ENCODE peak calls at places on chromosomes 16 and 17, in ten cellular contexts. One of them, this sample, is unnamed.

GRCh38 chr16:24883714-24884151 is 38.0 kb downstream of the SLC5A11 start:
- DNase-seq in A549: no peak
- DNase-seq in EL: no peak
- DNase-seq in stimulated activated CD8-positive, alpha-beta memory T cell treated with anti-CD3 and anti-CD28 coated beads, Interleukin-4, amount 100 ng/mL, for 24 hours: no peak
- DNase-seq in fibroblast of lung: no peak
- DNase-seq in HS-5: no peak
- DNase-seq in HT-29: no peak
- DNase-seq in mammary epithelial cell: no peak
- DNase-seq in PC-3: no peak
- DNase-seq in activated T-cell treated with anti-CD3 and anti-CD28 coated beads, Interleukin-2, amount 50 U/mL, for 72 hours: no peak
- DNase-seq in this sample: no peak

GRCh38 chr17:14827394-14827793 is 437.7 kb downstream of the PMP22 start:
- DNase-seq in A549: no peak
- DNase-seq in EL: no peak
- DNase-seq in stimulated activated CD8-positive, alpha-beta memory T cell treated with anti-CD3 and anti-CD28 coated beads, Interleukin-4, amount 100 ng/mL, for 24 hours: no peak
- DNase-seq in fibroblast of lung: no peak
- DNase-seq in HS-5: no peak
- DNase-seq in HT-29: no peak
- DNase-seq in mammary epithelial cell: no peak
- DNase-seq in PC-3: no peak
- DNase-seq in activated T-cell treated with anti-CD3 and anti-CD28 coated beads, Interleukin-2, amount 50 U/mL, for 72 hours: no peak
- DNase-seq in this sample: no peak

GRCh38 chr16:77449208-77449607 is 14.4 kb upstream of the ADAMTS18 start:
- DNase-seq in A549: no peak
- DNase-seq in EL: no peak
- DNase-seq in stimulated activated CD8-positive, alpha-beta memory T cell treated with anti-CD3 and anti-CD28 coated beads, Interleukin-4, amount 100 ng/mL, for 24 hours: no peak
- DNase-seq in fibroblast of lung: no peak
- DNase-seq in HS-5: no peak
- DNase-seq in HT-29: no peak
- DNase-seq in mammary epithelial cell: no peak
- DNase-seq in PC-3: no peak
- DNase-seq in activated T-cell treated with anti-CD3 and anti-CD28 coated beads, Interleukin-2, amount 50 U/mL, for 72 hours: no peak
- DNase-seq in this sample: no peak

GRCh38 chr17:4515501-4515900 is 16.8 kb downstream of the SPNS2 start:
- DNase-seq in A549: no peak
- DNase-seq in EL: no peak
- DNase-seq in stimulated activated CD8-positive, alpha-beta memory T cell treated with anti-CD3 and anti-CD28 coated beads, Interleukin-4, amount 100 ng/mL, for 24 hours: no peak
- DNase-seq in fibroblast of lung: no peak
- DNase-seq in HS-5: no peak
- DNase-seq in HT-29: no peak
- DNase-seq in mammary epithelial cell: no peak
- DNase-seq in PC-3: no peak
- DNase-seq in activated T-cell treated with anti-CD3 and anti-CD28 coated beads, Interleukin-2, amount 50 U/mL, for 72 hours: no peak
- DNase-seq in this sample: no peak

GRCh38 chr16:83967838-83968482 is at the start of gene NECAB2:
- DNase-seq in A549: peak; percentile 41
- DNase-seq in EL: peak; percentile 30
- DNase-seq in stimulated activated CD8-positive, alpha-beta memory T cell treated with anti-CD3 and anti-CD28 coated beads, Interleukin-4, amount 100 ng/mL, for 24 hours: peak; percentile 6
- DNase-seq in fibroblast of lung: no peak
- DNase-seq in HS-5: no peak
- DNase-seq in HT-29: peak; percentile 27
- DNase-seq in mammary epithelial cell: no peak
- DNase-seq in PC-3: peak; percentile 38
- DNase-seq in activated T-cell treated with anti-CD3 and anti-CD28 coated beads, Interleukin-2, amount 50 U/mL, for 72 hours: peak; percentile 60
- DNase-seq in this sample: no peak

GRCh38 chr17:27788919-27789318 is 11.4 kb downstream of the NOS2 start:
- DNase-seq in A549: no peak
- DNase-seq in EL: no peak
- DNase-seq in stimulated activated CD8-positive, alpha-beta memory T cell treated with anti-CD3 and anti-CD28 coated beads, Interleukin-4, amount 100 ng/mL, for 24 hours: no peak
- DNase-seq in fibroblast of lung: no peak
- DNase-seq in HS-5: no peak
- DNase-seq in HT-29: no peak
- DNase-seq in mammary epithelial cell: no peak
- DNase-seq in PC-3: no peak
- DNase-seq in activated T-cell treated with anti-CD3 and anti-CD28 coated beads, Interleukin-2, amount 50 U/mL, for 72 hours: no peak
- DNase-seq in this sample: no peak

GRCh38 chr17:61383689-61384201 is 15.9 kb upstream of the TBX2 start:
- DNase-seq in A549: no peak
- DNase-seq in EL: no peak
- DNase-seq in stimulated activated CD8-positive, alpha-beta memory T cell treated with anti-CD3 and anti-CD28 coated beads, Interleukin-4, amount 100 ng/mL, for 24 hours: no peak
- DNase-seq in fibroblast of lung: peak; percentile 29
- DNase-seq in HS-5: no peak
- DNase-seq in HT-29: no peak
- DNase-seq in mammary epithelial cell: no peak
- DNase-seq in PC-3: no peak
- DNase-seq in activated T-cell treated with anti-CD3 and anti-CD28 coated beads, Interleukin-2, amount 50 U/mL, for 72 hours: no peak
- DNase-seq in this sample: no peak

GRCh38 chr16:24701521-24701951 is 27.9 kb upstream of the TNRC6A start:
- DNase-seq in A549: no peak
- DNase-seq in EL: peak; percentile 73
- DNase-seq in stimulated activated CD8-positive, alpha-beta memory T cell treated with anti-CD3 and anti-CD28 coated beads, Interleukin-4, amount 100 ng/mL, for 24 hours: no peak
- DNase-seq in fibroblast of lung: peak; percentile 86
- DNase-seq in HS-5: no peak
- DNase-seq in HT-29: no peak
- DNase-seq in mammary epithelial cell: no peak
- DNase-seq in PC-3: peak; percentile 49
- DNase-seq in activated T-cell treated with anti-CD3 and anti-CD28 coated beads, Interleukin-2, amount 50 U/mL, for 72 hours: no peak
- DNase-seq in this sample: no peak

GRCh38 chr17:31535581-31535981 is 144.1 kb downstream of the RAB11FIP4 start:
- DNase-seq in A549: no peak
- DNase-seq in EL: no peak
- DNase-seq in stimulated activated CD8-positive, alpha-beta memory T cell treated with anti-CD3 and anti-CD28 coated beads, Interleukin-4, amount 100 ng/mL, for 24 hours: no peak
- DNase-seq in fibroblast of lung: no peak
- DNase-seq in HS-5: no peak
- DNase-seq in HT-29: no peak
- DNase-seq in mammary epithelial cell: no peak
- DNase-seq in PC-3: no peak
- DNase-seq in activated T-cell treated with anti-CD3 and anti-CD28 coated beads, Interleukin-2, amount 50 U/mL, for 72 hours: peak; percentile 33
- DNase-seq in this sample: no peak

GRCh38 chr16:24845726-24846547 is at the start of gene SLC5A11:
- DNase-seq in A549: no peak
- DNase-seq in EL: no peak
- DNase-seq in stimulated activated CD8-positive, alpha-beta memory T cell treated with anti-CD3 and anti-CD28 coated beads, Interleukin-4, amount 100 ng/mL, for 24 hours: no peak
- DNase-seq in fibroblast of lung: no peak
- DNase-seq in HS-5: no peak
- DNase-seq in HT-29: no peak
- DNase-seq in mammary epithelial cell: no peak
- DNase-seq in PC-3: no peak
- DNase-seq in activated T-cell treated with anti-CD3 and anti-CD28 coated beads, Interleukin-2, amount 50 U/mL, for 72 hours: no peak
- DNase-seq in this sample: no peak

GRCh38 chr17:75370288-75370687 is 35.2 kb downstream of the GRB2 start:
- DNase-seq in A549: no peak
- DNase-seq in EL: no peak
- DNase-seq in stimulated activated CD8-positive, alpha-beta memory T cell treated with anti-CD3 and anti-CD28 coated beads, Interleukin-4, amount 100 ng/mL, for 24 hours: no peak
- DNase-seq in fibroblast of lung: no peak
- DNase-seq in HS-5: no peak
- DNase-seq in HT-29: no peak
- DNase-seq in mammary epithelial cell: peak; percentile 46
- DNase-seq in PC-3: no peak
- DNase-seq in activated T-cell treated with anti-CD3 and anti-CD28 coated beads, Interleukin-2, amount 50 U/mL, for 72 hours: no peak
- DNase-seq in this sample: no peak